ENCODE peak calls at places on chromosomes 2 and 18, in four cellular contexts. M is K562, L is HepG2, N is WTC11. G is an unnamed sample.

GRCh38 chr2:44817673-44818335 is 123.7 kb upstream of the SIX3 start:
- DNase-seq in M (no peak), L (no peak), N (no peak), G (no peak)

GRCh38 chr18:45201489-45201888 is 413.8 kb upstream of the SLC14A2 start:
- DNase-seq in M (no peak), L (no peak), N (no peak), G (no peak)

GRCh38 chr2:152467677-152468406 is 132.9 kb downstream of the FMNL2 start:
- DNase-seq in M (no peak), L (no peak), N (no peak), G (peak)

GRCh38 chr2:181884601-181885000 is 6.9 kb upstream of the ITPRID2 start:
- DNase-seq in M (no peak), L (no peak), N (no peak), G (no peak)

GRCh38 chr2:144350151-144350802 is 169.6 kb downstream of the ZEB2 start:
- DNase-seq in M (peak), L (no peak), N (no peak), G (no peak)

GRCh38 chr2:197011777-197012641 is 85.5 kb upstream of the PGAP1 start:
- DNase-seq in M (peak), L (peak), N (no peak), G (no peak)

GRCh38 chr18:6722680-6723079 is 6.8 kb upstream of the ARHGAP28 start:
- DNase-seq in M (no peak), L (no peak), N (no peak), G (no peak)

GRCh38 chr18:11310476-11311086 is 161.2 kb upstream of the PIEZO2 start:
- DNase-seq in M (peak), L (peak), N (peak), G (no peak)

GRCh38 chr18:79523738-79524180 is 128.0 kb downstream of the NFATC1 start:
- DNase-seq in M (no peak), L (no peak), N (no peak), G (peak)

GRCh38 chr2:156399950-156400703 is 36.1 kb upstream of the GPD2 start:
- DNase-seq in M (peak), L (peak), N (peak), G (peak)

GRCh38 chr2:235094457-235094856 is 142.6 kb downstream of the SH3BP4 start:
- DNase-seq in M (no peak), L (no peak), N (no peak), G (no peak)

GRCh38 chr18:51867767-51868166 is 472.2 kb upstream of the DCC start:
- DNase-seq in M (no peak), L (no peak), N (no peak), G (no peak)

GRCh38 chr2:215681799-215682594 is 246.1 kb upstream of the FN1 start:
- DNase-seq in M (no peak), L (no peak), N (no peak), G (no peak)

GRCh38 chr2:46040563-46041155 is 256.5 kb upstream of the EPAS1 start:
- DNase-seq in M (no peak), L (no peak), N (no peak), G (no peak)

GRCh38 chr2:46909771-46910419 is 5.7 kb downstream of the MCFD2 start:
- DNase-seq in M (no peak), L (peak), N (no peak), G (peak)

GRCh38 chr2:36352024-36352398 is 3.6 kb upstream of the CRIM1 start:
- DNase-seq in M (peak), L (peak), N (no peak), G (peak)

GRCh38 chr2:119049968-119050657 is 108.1 kb downstream of the MARCO start:
- DNase-seq in M (peak), L (peak), N (peak), G (no peak)

GRCh38 chr18:26405190-26405781 is 143.1 kb downstream of the KCTD1 start:
- DNase-seq in M (no peak), L (peak), N (peak), G (no peak)

GRCh38 chr18:24234330-24234729 is 95.5 kb downstream of the CABYR start:
- DNase-seq in M (no peak), L (peak), N (no peak), G (no peak)
- TF ChIP-seq USF2 in M (no peak), L (no peak), N (no peak), G (no peak)

DNA sequence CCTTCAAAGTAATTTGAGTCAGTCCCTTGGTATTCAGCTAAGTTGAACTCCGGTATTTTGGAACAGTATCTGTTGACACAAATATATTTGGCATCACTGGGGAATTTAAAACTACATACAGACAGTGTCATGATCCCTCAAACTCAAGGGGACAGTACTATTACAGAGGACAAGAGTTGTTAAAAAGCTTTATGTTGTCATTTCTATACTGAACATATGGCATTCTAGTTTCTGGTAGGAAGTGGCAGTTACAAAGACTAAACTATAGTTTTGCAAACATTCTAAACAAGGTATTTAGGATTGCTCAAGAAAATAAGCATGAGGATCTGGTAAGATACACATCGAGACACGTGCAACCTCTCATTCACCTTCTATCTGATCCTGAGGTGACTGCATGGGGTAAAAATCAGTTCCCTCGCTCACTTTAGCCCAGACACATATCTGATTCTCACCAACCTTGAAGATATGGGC is 16.6 kb upstream of the CCNYL1 start:
- DNase-seq in M (no peak), L (no peak), N (no peak), G (no peak)
- TF ChIP-seq NR2C2 in M (no peak), L (no peak), N (no peak), G (no peak)

GRCh38 chr2:157837851-157838441 is 38.2 kb downstream of the ACVR1 start:
- DNase-seq in M (peak), L (peak), N (no peak), G (no peak)
- TF ChIP-seq USF2 in M (no peak), L (no peak), N (no peak), G (no peak)

GRCh38 chr2:85288244-85288725 is 39.5 kb downstream of the TGOLN2 start:
- DNase-seq in M (no peak), L (no peak), N (no peak), G (no peak)
- TF ChIP-seq NR2C2 in M (no peak), L (no peak), N (no peak), G (no peak)

GRCh38 chr2:205013586-205013985 is 468.3 kb downstream of the PARD3B start:
- DNase-seq in M (no peak), L (no peak), N (no peak), G (no peak)

GRCh38 chr2:205020673-205021072 is 475.4 kb downstream of the PARD3B start:
- DNase-seq in M (no peak), L (peak), N (no peak), G (no peak)

GRCh38 chr2:205017912-205018311 is 472.6 kb downstream of the PARD3B start:
- DNase-seq in M (no peak), L (no peak), N (no peak), G (no peak)

GRCh38 chr2:205012961-205013360 is 467.7 kb downstream of the PARD3B start:
- DNase-seq in M (no peak), L (no peak), N (no peak), G (no peak)

GRCh38 chr2:205017381-205017780 is 472.1 kb downstream of the PARD3B start:
- DNase-seq in M (no peak), L (peak), N (no peak), G (no peak)
- TF ChIP-seq USF2 in M (no peak), L (no peak), N (no peak), G (no peak)

GRCh38 chr18:4636957-4637356 is 181.8 kb upstream of the DLGAP1 start:
- DNase-seq in M (no peak), L (no peak), N (no peak), G (no peak)
- TF ChIP-seq NR2C2 in M (no peak), L (no peak), N (no peak), G (no peak)

DNA sequence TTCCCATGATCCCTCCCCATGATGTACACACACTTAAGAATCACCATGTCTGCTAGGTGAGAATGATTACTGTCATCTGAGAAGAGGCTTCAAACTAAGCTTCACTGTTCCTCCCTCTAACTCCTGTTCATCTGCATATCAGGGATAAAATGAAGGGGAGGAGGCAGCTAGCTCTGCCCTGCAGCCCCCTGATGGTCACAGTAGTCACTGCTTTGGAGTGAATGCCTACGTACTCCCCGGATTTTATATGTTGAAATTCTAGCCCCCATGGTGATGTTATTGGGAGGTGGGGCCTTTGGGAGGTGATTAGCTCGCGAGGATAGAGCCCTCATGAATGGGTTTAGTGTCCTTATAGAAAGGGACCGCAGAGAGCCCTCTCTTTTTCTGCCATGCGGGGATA is 156.4 kb downstream of the NCKAP5 start:
- DNase-seq in M (no peak), L (no peak), N (peak), G (no peak)
- TF ChIP-seq USF2 in M (no peak), L (no peak), N (no peak), G (no peak)

GRCh38 chr18:1657888-1658287 is 753.2 kb downstream of the ADCYAP1 start:
- DNase-seq in M (no peak), L (no peak), N (no peak), G (no peak)

GRCh38 chr18:1663879-1664705 is 759.4 kb downstream of the ADCYAP1 start:
- DNase-seq in M (peak), L (peak), N (peak), G (no peak)

GRCh38 chr18:1653873-1654272 is 749.2 kb downstream of the ADCYAP1 start:
- DNase-seq in M (no peak), L (no peak), N (no peak), G (no peak)

GRCh38 chr18:1665064-1665463 is 760.4 kb downstream of the ADCYAP1 start:
- DNase-seq in M (no peak), L (no peak), N (no peak), G (no peak)

DNA sequence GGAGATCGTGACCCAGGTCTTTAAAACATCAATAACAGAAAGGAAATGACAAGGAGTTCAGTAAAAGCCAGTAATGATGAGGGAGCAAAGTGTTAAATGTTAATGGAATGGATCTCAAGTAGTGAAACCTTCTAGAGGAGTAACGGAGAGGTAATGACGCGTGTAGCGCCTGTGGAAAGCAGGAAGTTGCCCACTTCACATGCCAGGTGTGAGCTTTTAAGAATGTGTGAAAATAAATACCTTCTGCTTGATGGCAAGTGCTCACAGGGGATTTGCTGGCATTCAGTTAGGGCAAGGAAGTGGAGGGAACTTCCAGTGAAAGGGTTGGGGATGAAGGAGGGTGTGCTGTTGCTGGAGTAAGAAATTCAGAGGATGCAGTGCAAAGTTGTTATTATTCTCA is 754.5 kb downstream of the ADCYAP1 start:
- DNase-seq in M (no peak), L (no peak), N (no peak), G (no peak)
- TF ChIP-seq NR2C2 in M (no peak), L (no peak), N (no peak), G (no peak)

GRCh38 chr18:31509571-31509970 is 11.6 kb downstream of the DSG2 start:
- DNase-seq in M (no peak), L (peak), N (no peak), G (no peak)
- TF ChIP-seq USF2 in M (no peak), L (no peak), N (no peak), G (no peak)

GRCh38 chr2:222318712-222319575 is 20.1 kb upstream of the PAX3 start:
- DNase-seq in M (no peak), L (no peak), N (peak), G (no peak)
- TF ChIP-seq NR2C2 in M (no peak), L (no peak), N (no peak), G (no peak)